ENCODE peak calls at places on chromosomes 13 and 19, in ten cellular contexts. One of them, this sample, is unnamed.

GRCh38 chr19:58354478-58355030 is 1.3 kb upstream of the A1BG start:
- DNase-seq in left ventricle myocardium inferior: no peak
- DNase-seq in colonic mucosa: no peak
- DNase-seq in activated CD8-positive, alpha-beta T cell treated with anti-CD3 and anti-CD28 coated beads, Interleukin-2, amount 10 ng/mL, durations not matched to agents 7 days and 5 days: no peak
- DNase-seq in Jurkat, Clone E6-1: no peak
- DNase-seq in NCI-H187: no peak
- DNase-seq in Calu3: no peak
- DNase-seq in heart left ventricle: no peak
- DNase-seq in fibroblast of the conjunctiva: no peak
- DNase-seq in HL-60: no peak
- DNase-seq in this sample: no peak

GRCh38 chr19:44684892-44685847 is 13.8 kb upstream of the CEACAM16 start:
- DNase-seq in left ventricle myocardium inferior: no peak
- DNase-seq in colonic mucosa: no peak
- DNase-seq in activated CD8-positive, alpha-beta T cell treated with anti-CD3 and anti-CD28 coated beads, Interleukin-2, amount 10 ng/mL, durations not matched to agents 7 days and 5 days: peak; percentile 41
- DNase-seq in Jurkat, Clone E6-1: no peak
- DNase-seq in NCI-H187: no peak
- DNase-seq in Calu3: peak; percentile 64
- DNase-seq in heart left ventricle: peak; percentile 67
- DNase-seq in fibroblast of the conjunctiva: peak; percentile 27
- DNase-seq in HL-60: peak; percentile 18
- DNase-seq in this sample: no peak

GRCh38 chr13:97109256-97109655 is 112.9 kb upstream of the MBNL2 start:
- DNase-seq in left ventricle myocardium inferior: no peak
- DNase-seq in colonic mucosa: no peak
- DNase-seq in activated CD8-positive, alpha-beta T cell treated with anti-CD3 and anti-CD28 coated beads, Interleukin-2, amount 10 ng/mL, durations not matched to agents 7 days and 5 days: no peak
- DNase-seq in Jurkat, Clone E6-1: no peak
- DNase-seq in NCI-H187: no peak
- DNase-seq in Calu3: no peak
- DNase-seq in heart left ventricle: no peak
- DNase-seq in fibroblast of the conjunctiva: no peak
- DNase-seq in HL-60: no peak
- DNase-seq in this sample: no peak

GRCh38 chr13:92187378-92187989 is 789.1 kb downstream of the GPC5 start:
- DNase-seq in left ventricle myocardium inferior: no peak
- DNase-seq in colonic mucosa: peak; percentile 28
- DNase-seq in activated CD8-positive, alpha-beta T cell treated with anti-CD3 and anti-CD28 coated beads, Interleukin-2, amount 10 ng/mL, durations not matched to agents 7 days and 5 days: peak; percentile 22
- DNase-seq in Jurkat, Clone E6-1: peak; percentile 26
- DNase-seq in NCI-H187: peak; percentile 26
- DNase-seq in Calu3: no peak
- DNase-seq in heart left ventricle: no peak
- DNase-seq in fibroblast of the conjunctiva: no peak
- DNase-seq in HL-60: peak; percentile 26
- DNase-seq in this sample: no peak

GRCh38 chr19:42032428-42032827 is 37.6 kb downstream of the GRIK5 start:
- DNase-seq in left ventricle myocardium inferior: no peak
- DNase-seq in colonic mucosa: no peak
- DNase-seq in activated CD8-positive, alpha-beta T cell treated with anti-CD3 and anti-CD28 coated beads, Interleukin-2, amount 10 ng/mL, durations not matched to agents 7 days and 5 days: no peak
- DNase-seq in Jurkat, Clone E6-1: no peak
- DNase-seq in NCI-H187: peak; percentile 95
- DNase-seq in Calu3: peak; percentile 28
- DNase-seq in heart left ventricle: no peak
- DNase-seq in fibroblast of the conjunctiva: no peak
- DNase-seq in HL-60: no peak
- DNase-seq in this sample: no peak

GRCh38 chr13:96982672-96983071 is 11.6 kb downstream of the OXGR1 start:
- DNase-seq in left ventricle myocardium inferior: no peak
- DNase-seq in colonic mucosa: no peak
- DNase-seq in activated CD8-positive, alpha-beta T cell treated with anti-CD3 and anti-CD28 coated beads, Interleukin-2, amount 10 ng/mL, durations not matched to agents 7 days and 5 days: no peak
- DNase-seq in Jurkat, Clone E6-1: peak; percentile 28
- DNase-seq in NCI-H187: no peak
- DNase-seq in Calu3: no peak
- DNase-seq in heart left ventricle: peak; percentile 21
- DNase-seq in fibroblast of the conjunctiva: no peak
- DNase-seq in HL-60: peak; percentile 28
- DNase-seq in this sample: no peak

GRCh38 chr19:927044-927706 is 1.3 kb downstream of the ARID3A start:
- DNase-seq in left ventricle myocardium inferior: peak; percentile 64
- DNase-seq in colonic mucosa: no peak
- DNase-seq in activated CD8-positive, alpha-beta T cell treated with anti-CD3 and anti-CD28 coated beads, Interleukin-2, amount 10 ng/mL, durations not matched to agents 7 days and 5 days: no peak
- DNase-seq in Jurkat, Clone E6-1: no peak
- DNase-seq in NCI-H187: no peak
- DNase-seq in Calu3: no peak
- DNase-seq in heart left ventricle: peak; percentile 54
- DNase-seq in fibroblast of the conjunctiva: no peak
- DNase-seq in HL-60: no peak
- DNase-seq in this sample: peak; percentile 80

GRCh38 chr13:37889102-37889501 is 19.5 kb upstream of the TRPC4 start:
- DNase-seq in left ventricle myocardium inferior: no peak
- DNase-seq in colonic mucosa: no peak
- DNase-seq in activated CD8-positive, alpha-beta T cell treated with anti-CD3 and anti-CD28 coated beads, Interleukin-2, amount 10 ng/mL, durations not matched to agents 7 days and 5 days: no peak
- DNase-seq in Jurkat, Clone E6-1: no peak
- DNase-seq in NCI-H187: no peak
- DNase-seq in Calu3: no peak
- DNase-seq in heart left ventricle: no peak
- DNase-seq in fibroblast of the conjunctiva: no peak
- DNase-seq in HL-60: no peak
- DNase-seq in this sample: no peak

GRCh38 chr19:43620061-43621001 is 902 bp upstream of the ZNF428 start:
- DNase-seq in left ventricle myocardium inferior: no peak
- DNase-seq in colonic mucosa: no peak
- DNase-seq in activated CD8-positive, alpha-beta T cell treated with anti-CD3 and anti-CD28 coated beads, Interleukin-2, amount 10 ng/mL, durations not matched to agents 7 days and 5 days: peak; percentile 91
- DNase-seq in Jurkat, Clone E6-1: no peak
- DNase-seq in NCI-H187: no peak
- DNase-seq in Calu3: no peak
- DNase-seq in heart left ventricle: no peak
- DNase-seq in fibroblast of the conjunctiva: no peak
- DNase-seq in HL-60: no peak
- DNase-seq in this sample: no peak

GRCh38 chr13:30739646-30740642 is 4.6 kb downstream of the ALOX5AP start:
- DNase-seq in left ventricle myocardium inferior: no peak
- DNase-seq in colonic mucosa: no peak
- DNase-seq in activated CD8-positive, alpha-beta T cell treated with anti-CD3 and anti-CD28 coated beads, Interleukin-2, amount 10 ng/mL, durations not matched to agents 7 days and 5 days: peak; percentile 78
- DNase-seq in Jurkat, Clone E6-1: peak; percentile 68
- DNase-seq in NCI-H187: no peak
- DNase-seq in Calu3: peak; percentile 3
- DNase-seq in heart left ventricle: no peak
- DNase-seq in fibroblast of the conjunctiva: no peak
- DNase-seq in HL-60: peak; percentile 77
- DNase-seq in this sample: no peak

GRCh38 chr19:58279042-58279924 is 528 bp downstream of the ZNF8 start:
- DNase-seq in left ventricle myocardium inferior: peak; percentile 84
- DNase-seq in colonic mucosa: peak; percentile 78
- DNase-seq in activated CD8-positive, alpha-beta T cell treated with anti-CD3 and anti-CD28 coated beads, Interleukin-2, amount 10 ng/mL, durations not matched to agents 7 days and 5 days: peak; percentile 52
- DNase-seq in Jurkat, Clone E6-1: no peak
- DNase-seq in NCI-H187: no peak
- DNase-seq in Calu3: peak; percentile 74
- DNase-seq in heart left ventricle: peak; percentile 84
- DNase-seq in fibroblast of the conjunctiva: peak; percentile 5
- DNase-seq in HL-60: peak; percentile 34
- DNase-seq in this sample: peak; percentile 74

GRCh38 chr13:34900288-34900739 is 41.8 kb upstream of the NBEA start:
- DNase-seq in left ventricle myocardium inferior: no peak
- DNase-seq in colonic mucosa: no peak
- DNase-seq in activated CD8-positive, alpha-beta T cell treated with anti-CD3 and anti-CD28 coated beads, Interleukin-2, amount 10 ng/mL, durations not matched to agents 7 days and 5 days: no peak
- DNase-seq in Jurkat, Clone E6-1: no peak
- DNase-seq in NCI-H187: no peak
- DNase-seq in Calu3: no peak
- DNase-seq in heart left ventricle: no peak
- DNase-seq in fibroblast of the conjunctiva: no peak
- DNase-seq in HL-60: no peak
- DNase-seq in this sample: no peak

GRCh38 chr13:30159446-30159839 is 147.9 kb downstream of the KATNAL1 start:
- DNase-seq in left ventricle myocardium inferior: no peak
- DNase-seq in colonic mucosa: no peak
- DNase-seq in activated CD8-positive, alpha-beta T cell treated with anti-CD3 and anti-CD28 coated beads, Interleukin-2, amount 10 ng/mL, durations not matched to agents 7 days and 5 days: peak; percentile 46
- DNase-seq in Jurkat, Clone E6-1: no peak
- DNase-seq in NCI-H187: no peak
- DNase-seq in Calu3: no peak
- DNase-seq in heart left ventricle: no peak
- DNase-seq in fibroblast of the conjunctiva: no peak
- DNase-seq in HL-60: no peak
- DNase-seq in this sample: no peak

GRCh38 chr13:51978836-51979556 is 32.3 kb downstream of the ATP7B start:
- DNase-seq in left ventricle myocardium inferior: no peak
- DNase-seq in colonic mucosa: peak; percentile 62
- DNase-seq in activated CD8-positive, alpha-beta T cell treated with anti-CD3 and anti-CD28 coated beads, Interleukin-2, amount 10 ng/mL, durations not matched to agents 7 days and 5 days: no peak
- DNase-seq in Jurkat, Clone E6-1: no peak
- DNase-seq in NCI-H187: no peak
- DNase-seq in Calu3: no peak
- DNase-seq in heart left ventricle: no peak
- DNase-seq in fibroblast of the conjunctiva: no peak
- DNase-seq in HL-60: no peak
- DNase-seq in this sample: peak; percentile 77

GRCh38 chr19:19956431-19957075 is 55.8 kb downstream of the ZNF93 start:
- DNase-seq in left ventricle myocardium inferior: no peak
- DNase-seq in colonic mucosa: no peak
- DNase-seq in activated CD8-positive, alpha-beta T cell treated with anti-CD3 and anti-CD28 coated beads, Interleukin-2, amount 10 ng/mL, durations not matched to agents 7 days and 5 days: no peak
- DNase-seq in Jurkat, Clone E6-1: no peak
- DNase-seq in NCI-H187: no peak
- DNase-seq in Calu3: no peak
- DNase-seq in heart left ventricle: no peak
- DNase-seq in fibroblast of the conjunctiva: no peak
- DNase-seq in HL-60: no peak
- DNase-seq in this sample: no peak

GRCh38 chr19:4310247-4311121 is 6.1 kb downstream of the FSD1 start:
- DNase-seq in left ventricle myocardium inferior: no peak
- DNase-seq in colonic mucosa: peak; percentile 33
- DNase-seq in activated CD8-positive, alpha-beta T cell treated with anti-CD3 and anti-CD28 coated beads, Interleukin-2, amount 10 ng/mL, durations not matched to agents 7 days and 5 days: no peak
- DNase-seq in Jurkat, Clone E6-1: peak; percentile 18
- DNase-seq in NCI-H187: no peak
- DNase-seq in Calu3: no peak
- DNase-seq in heart left ventricle: no peak
- DNase-seq in fibroblast of the conjunctiva: no peak
- DNase-seq in HL-60: no peak
- DNase-seq in this sample: no peak

GRCh38 chr19:49094505-49095482 is 9.5 kb downstream of the SNRNP70 start:
- DNase-seq in left ventricle myocardium inferior: peak; percentile 69
- DNase-seq in colonic mucosa: no peak
- DNase-seq in activated CD8-positive, alpha-beta T cell treated with anti-CD3 and anti-CD28 coated beads, Interleukin-2, amount 10 ng/mL, durations not matched to agents 7 days and 5 days: no peak
- DNase-seq in Jurkat, Clone E6-1: no peak
- DNase-seq in NCI-H187: no peak
- DNase-seq in Calu3: no peak
- DNase-seq in heart left ventricle: peak; percentile 71
- DNase-seq in fibroblast of the conjunctiva: no peak
- DNase-seq in HL-60: no peak
- DNase-seq in this sample: no peak

GRCh38 chr13:112457485-112457884 is 81.3 kb downstream of the SPACA7 start:
- DNase-seq in left ventricle myocardium inferior: no peak
- DNase-seq in colonic mucosa: peak; percentile 7
- DNase-seq in activated CD8-positive, alpha-beta T cell treated with anti-CD3 and anti-CD28 coated beads, Interleukin-2, amount 10 ng/mL, durations not matched to agents 7 days and 5 days: no peak
- DNase-seq in Jurkat, Clone E6-1: no peak
- DNase-seq in NCI-H187: no peak
- DNase-seq in Calu3: no peak
- DNase-seq in heart left ventricle: no peak
- DNase-seq in fibroblast of the conjunctiva: no peak
- DNase-seq in HL-60: no peak
- DNase-seq in this sample: no peak

GRCh38 chr19:19032420-19033175 is 719 bp downstream of the SUGP2 start:
- DNase-seq in left ventricle myocardium inferior: peak; percentile 90
- DNase-seq in colonic mucosa: peak; percentile 78
- DNase-seq in activated CD8-positive, alpha-beta T cell treated with anti-CD3 and anti-CD28 coated beads, Interleukin-2, amount 10 ng/mL, durations not matched to agents 7 days and 5 days: peak; percentile 94
- DNase-seq in Jurkat, Clone E6-1: peak; percentile 97
- DNase-seq in NCI-H187: peak; percentile 17
- DNase-seq in Calu3: no peak
- DNase-seq in heart left ventricle: peak; percentile 95
- DNase-seq in fibroblast of the conjunctiva: peak; percentile 75
- DNase-seq in HL-60: peak; percentile 98
- DNase-seq in this sample: peak; percentile 78

GRCh38 chr13:40186041-40186440 is 480.4 kb downstream of the FOXO1 start:
- DNase-seq in left ventricle myocardium inferior: no peak
- DNase-seq in colonic mucosa: no peak
- DNase-seq in activated CD8-positive, alpha-beta T cell treated with anti-CD3 and anti-CD28 coated beads, Interleukin-2, amount 10 ng/mL, durations not matched to agents 7 days and 5 days: no peak
- DNase-seq in Jurkat, Clone E6-1: peak; percentile 21
- DNase-seq in NCI-H187: no peak
- DNase-seq in Calu3: no peak
- DNase-seq in heart left ventricle: no peak
- DNase-seq in fibroblast of the conjunctiva: no peak
- DNase-seq in HL-60: no peak
- DNase-seq in this sample: no peak

GRCh38 chr13:23883255-23883654 is 5.9 kb downstream of the MIPEP start:
- DNase-seq in left ventricle myocardium inferior: no peak
- DNase-seq in colonic mucosa: no peak
- DNase-seq in activated CD8-positive, alpha-beta T cell treated with anti-CD3 and anti-CD28 coated beads, Interleukin-2, amount 10 ng/mL, durations not matched to agents 7 days and 5 days: no peak
- DNase-seq in Jurkat, Clone E6-1: no peak
- DNase-seq in NCI-H187: no peak
- DNase-seq in Calu3: no peak
- DNase-seq in heart left ventricle: no peak
- DNase-seq in fibroblast of the conjunctiva: no peak
- DNase-seq in HL-60: no peak
- DNase-seq in this sample: no peak

GRCh38 chr13:111031531-111031961 is 83.6 kb upstream of the ARHGEF7 start:
- DNase-seq in left ventricle myocardium inferior: no peak
- DNase-seq in colonic mucosa: no peak
- DNase-seq in activated CD8-positive, alpha-beta T cell treated with anti-CD3 and anti-CD28 coated beads, Interleukin-2, amount 10 ng/mL, durations not matched to agents 7 days and 5 days: no peak
- DNase-seq in Jurkat, Clone E6-1: peak; percentile 63
- DNase-seq in NCI-H187: no peak
- DNase-seq in Calu3: no peak
- DNase-seq in heart left ventricle: no peak
- DNase-seq in fibroblast of the conjunctiva: peak; percentile 41
- DNase-seq in HL-60: no peak
- DNase-seq in this sample: no peak

GRCh38 chr19:46634045-46634655 is 1.9 kb downstream of the GNG8 start:
- DNase-seq in left ventricle myocardium inferior: peak; percentile 65
- DNase-seq in colonic mucosa: peak; percentile 97
- DNase-seq in activated CD8-positive, alpha-beta T cell treated with anti-CD3 and anti-CD28 coated beads, Interleukin-2, amount 10 ng/mL, durations not matched to agents 7 days and 5 days: peak; percentile 96
- DNase-seq in Jurkat, Clone E6-1: peak; percentile 80
- DNase-seq in NCI-H187: peak; percentile 75
- DNase-seq in Calu3: peak; percentile 97
- DNase-seq in heart left ventricle: peak; percentile 72
- DNase-seq in fibroblast of the conjunctiva: peak; percentile 75
- DNase-seq in HL-60: peak; percentile 85
- DNase-seq in this sample: no peak

GRCh38 chr19:50325310-50326100 is 3.7 kb downstream of the KCNC3 start:
- DNase-seq in left ventricle myocardium inferior: peak; percentile 62
- DNase-seq in colonic mucosa: peak; percentile 54
- DNase-seq in activated CD8-positive, alpha-beta T cell treated with anti-CD3 and anti-CD28 coated beads, Interleukin-2, amount 10 ng/mL, durations not matched to agents 7 days and 5 days: peak; percentile 77
- DNase-seq in Jurkat, Clone E6-1: peak; percentile 78
- DNase-seq in NCI-H187: peak; percentile 87
- DNase-seq in Calu3: peak; percentile 89
- DNase-seq in heart left ventricle: peak; percentile 67
- DNase-seq in fibroblast of the conjunctiva: no peak
- DNase-seq in HL-60: peak; percentile 27
- DNase-seq in this sample: peak; percentile 82

GRCh38 chr19:12293771-12294307 is 844 bp downstream of the ZNF44 start:
- DNase-seq in left ventricle myocardium inferior: peak; percentile 50
- DNase-seq in colonic mucosa: peak; percentile 93
- DNase-seq in activated CD8-positive, alpha-beta T cell treated with anti-CD3 and anti-CD28 coated beads, Interleukin-2, amount 10 ng/mL, durations not matched to agents 7 days and 5 days: peak; percentile 82
- DNase-seq in Jurkat, Clone E6-1: peak; percentile 40
- DNase-seq in NCI-H187: no peak
- DNase-seq in Calu3: peak; percentile 85
- DNase-seq in heart left ventricle: peak; percentile 48
- DNase-seq in fibroblast of the conjunctiva: peak; percentile 12
- DNase-seq in HL-60: peak; percentile 83
- DNase-seq in this sample: peak; percentile 95

GRCh38 chr19:4181053-4181508 is 1.3 kb downstream of the SIRT6 start:
- DNase-seq in left ventricle myocardium inferior: no peak
- DNase-seq in colonic mucosa: peak; percentile 59
- DNase-seq in activated CD8-positive, alpha-beta T cell treated with anti-CD3 and anti-CD28 coated beads, Interleukin-2, amount 10 ng/mL, durations not matched to agents 7 days and 5 days: peak; percentile 40
- DNase-seq in Jurkat, Clone E6-1: peak; percentile 30
- DNase-seq in NCI-H187: no peak
- DNase-seq in Calu3: no peak
- DNase-seq in heart left ventricle: no peak
- DNase-seq in fibroblast of the conjunctiva: no peak
- DNase-seq in HL-60: peak; percentile 49
- DNase-seq in this sample: no peak

GRCh38 chr13:79901336-79901735 is 420.4 kb downstream of the NDFIP2 start:
- DNase-seq in left ventricle myocardium inferior: no peak
- DNase-seq in colonic mucosa: no peak
- DNase-seq in activated CD8-positive, alpha-beta T cell treated with anti-CD3 and anti-CD28 coated beads, Interleukin-2, amount 10 ng/mL, durations not matched to agents 7 days and 5 days: no peak
- DNase-seq in Jurkat, Clone E6-1: no peak
- DNase-seq in NCI-H187: no peak
- DNase-seq in Calu3: no peak
- DNase-seq in heart left ventricle: no peak
- DNase-seq in fibroblast of the conjunctiva: no peak
- DNase-seq in HL-60: peak; percentile 70
- DNase-seq in this sample: no peak

GRCh38 chr19:47573076-47574026 is at the start of gene ZNF541:
- DNase-seq in left ventricle myocardium inferior: peak; percentile 64
- DNase-seq in colonic mucosa: peak; percentile 58
- DNase-seq in activated CD8-positive, alpha-beta T cell treated with anti-CD3 and anti-CD28 coated beads, Interleukin-2, amount 10 ng/mL, durations not matched to agents 7 days and 5 days: peak; percentile 74
- DNase-seq in Jurkat, Clone E6-1: no peak
- DNase-seq in NCI-H187: no peak
- DNase-seq in Calu3: no peak
- DNase-seq in heart left ventricle: peak; percentile 69
- DNase-seq in fibroblast of the conjunctiva: no peak
- DNase-seq in HL-60: peak; percentile 13
- DNase-seq in this sample: peak; percentile 50

This sample was measured in left lobe of liver.